ENCODE peak calls at places on chromosomes 7 and 10, in six cellular contexts. One of them, this sample, is unnamed.

GRCh38 chr7:54705436-54705835 is 53.6 kb downstream of the SEC61G start:
- DNase-seq in thoracic aorta: no peak
- DNase-seq in H9: no peak
- DNase-seq in GM23338: no peak
- DNase-seq in kidney epithelial cell: peak
- DNase-seq in IMR-90: peak
- DNase-seq in this sample: no peak

GRCh38 chr10:126119591-126119990 is 223.2 kb downstream of the FANK1 start:
- DNase-seq in thoracic aorta: no peak
- DNase-seq in H9: no peak
- DNase-seq in GM23338: no peak
- DNase-seq in kidney epithelial cell: no peak
- DNase-seq in IMR-90: peak
- DNase-seq in this sample: no peak

GRCh38 chr10:132637477-132638129 is 100.0 kb downstream of the INPP5A start:
- DNase-seq in thoracic aorta: no peak
- DNase-seq in H9: peak
- DNase-seq in GM23338: peak
- DNase-seq in kidney epithelial cell: no peak
- DNase-seq in IMR-90: peak
- DNase-seq in this sample: peak

GRCh38 chr7:37438879-37439278 is 9.8 kb downstream of the ELMO1 start:
- DNase-seq in thoracic aorta: no peak
- DNase-seq in H9: no peak
- DNase-seq in GM23338: no peak
- DNase-seq in kidney epithelial cell: no peak
- DNase-seq in IMR-90: no peak
- DNase-seq in this sample: no peak

GRCh38 chr7:112204776-112205347 is 1.3 kb downstream of the DOCK4 start:
- DNase-seq in thoracic aorta: no peak
- DNase-seq in H9: no peak
- DNase-seq in GM23338: no peak
- DNase-seq in kidney epithelial cell: no peak
- DNase-seq in IMR-90: no peak
- DNase-seq in this sample: no peak

GRCh38 chr7:32611700-32612099 is 116.4 kb downstream of the AVL9 start:
- DNase-seq in thoracic aorta: no peak
- DNase-seq in H9: no peak
- DNase-seq in GM23338: no peak
- DNase-seq in kidney epithelial cell: no peak
- DNase-seq in IMR-90: no peak
- DNase-seq in this sample: no peak

GRCh38 chr7:77382532-77382931 is 33.6 kb downstream of the GSAP start:
- DNase-seq in thoracic aorta: no peak
- DNase-seq in H9: no peak
- DNase-seq in GM23338: no peak
- DNase-seq in kidney epithelial cell: no peak
- DNase-seq in IMR-90: no peak
- DNase-seq in this sample: no peak

GRCh38 chr7:94368371-94368791 is 26.3 kb upstream of the COL1A2 start:
- DNase-seq in thoracic aorta: no peak
- DNase-seq in H9: no peak
- DNase-seq in GM23338: no peak
- DNase-seq in kidney epithelial cell: no peak
- DNase-seq in IMR-90: peak
- DNase-seq in this sample: no peak

GRCh38 chr7:122546496-122546895 is 152.4 kb downstream of the RNF133 start:
- DNase-seq in thoracic aorta: no peak
- DNase-seq in H9: no peak
- DNase-seq in GM23338: no peak
- DNase-seq in kidney epithelial cell: no peak
- DNase-seq in IMR-90: no peak
- DNase-seq in this sample: no peak

GRCh38 chr7:117759950-117760640 is 113.1 kb downstream of the CTTNBP2 start:
- DNase-seq in thoracic aorta: no peak
- DNase-seq in H9: no peak
- DNase-seq in GM23338: no peak
- DNase-seq in kidney epithelial cell: no peak
- DNase-seq in IMR-90: peak
- DNase-seq in this sample: no peak

GRCh38 chr10:62076872-62077271 is 175.4 kb downstream of the ARID5B start:
- DNase-seq in thoracic aorta: no peak
- DNase-seq in H9: no peak
- DNase-seq in GM23338: no peak
- DNase-seq in kidney epithelial cell: peak
- DNase-seq in IMR-90: peak
- DNase-seq in this sample: no peak

GRCh38 chr10:111081595-111081994 is 4.8 kb downstream of the ADRA2A start:
- DNase-seq in thoracic aorta: no peak
- DNase-seq in H9: no peak
- DNase-seq in GM23338: no peak
- DNase-seq in kidney epithelial cell: no peak
- DNase-seq in IMR-90: no peak
- DNase-seq in this sample: no peak

GRCh38 chr7:108307246-108307982 is 148.8 kb downstream of the NRCAM start:
- DNase-seq in thoracic aorta: no peak
- DNase-seq in H9: no peak
- DNase-seq in GM23338: no peak
- DNase-seq in kidney epithelial cell: no peak
- DNase-seq in IMR-90: no peak
- DNase-seq in this sample: no peak

GRCh38 chr7:71793251-71793650 is 618.9 kb downstream of the CALN1 start:
- DNase-seq in thoracic aorta: no peak
- DNase-seq in H9: no peak
- DNase-seq in GM23338: no peak
- DNase-seq in kidney epithelial cell: no peak
- DNase-seq in IMR-90: no peak
- DNase-seq in this sample: no peak

GRCh38 chr10:119246862-119247549 is 39.6 kb downstream of the GRK5 start:
- DNase-seq in thoracic aorta: peak
- DNase-seq in H9: no peak
- DNase-seq in GM23338: no peak
- DNase-seq in kidney epithelial cell: no peak
- DNase-seq in IMR-90: peak
- DNase-seq in this sample: no peak

GRCh38 chr7:32163141-32163806 is 93.1 kb upstream of the PDE1C start:
- DNase-seq in thoracic aorta: peak
- DNase-seq in H9: no peak
- DNase-seq in GM23338: no peak
- DNase-seq in kidney epithelial cell: peak
- DNase-seq in IMR-90: peak
- DNase-seq in this sample: no peak

GRCh38 chr7:151690597-151690996 is 170.9 kb upstream of the RHEB start:
- DNase-seq in thoracic aorta: no peak
- DNase-seq in H9: no peak
- DNase-seq in GM23338: no peak
- DNase-seq in kidney epithelial cell: no peak
- DNase-seq in IMR-90: peak
- DNase-seq in this sample: no peak

GRCh38 chr10:73773152-73773879 is 8.5 kb upstream of the CHCHD1 start:
- DNase-seq in thoracic aorta: no peak
- DNase-seq in H9: no peak
- DNase-seq in GM23338: no peak
- DNase-seq in kidney epithelial cell: no peak
- DNase-seq in IMR-90: peak
- DNase-seq in this sample: no peak

GRCh38 chr10:73772280-73773151 is 9.3 kb upstream of the CHCHD1 start:
- DNase-seq in thoracic aorta: peak
- DNase-seq in H9: peak
- DNase-seq in GM23338: peak
- DNase-seq in kidney epithelial cell: no peak
- DNase-seq in IMR-90: peak
- DNase-seq in this sample: peak

GRCh38 chr10:73779018-73779417 is 2.8 kb upstream of the CHCHD1 start:
- DNase-seq in thoracic aorta: no peak
- DNase-seq in H9: no peak
- DNase-seq in GM23338: no peak
- DNase-seq in kidney epithelial cell: no peak
- DNase-seq in IMR-90: no peak
- DNase-seq in this sample: no peak

GRCh38 chr10:73771722-73772279 is 10.0 kb upstream of the CHCHD1 start:
- DNase-seq in thoracic aorta: no peak
- DNase-seq in H9: peak
- DNase-seq in GM23338: peak
- DNase-seq in kidney epithelial cell: no peak
- DNase-seq in IMR-90: peak
- DNase-seq in this sample: peak

DNA sequence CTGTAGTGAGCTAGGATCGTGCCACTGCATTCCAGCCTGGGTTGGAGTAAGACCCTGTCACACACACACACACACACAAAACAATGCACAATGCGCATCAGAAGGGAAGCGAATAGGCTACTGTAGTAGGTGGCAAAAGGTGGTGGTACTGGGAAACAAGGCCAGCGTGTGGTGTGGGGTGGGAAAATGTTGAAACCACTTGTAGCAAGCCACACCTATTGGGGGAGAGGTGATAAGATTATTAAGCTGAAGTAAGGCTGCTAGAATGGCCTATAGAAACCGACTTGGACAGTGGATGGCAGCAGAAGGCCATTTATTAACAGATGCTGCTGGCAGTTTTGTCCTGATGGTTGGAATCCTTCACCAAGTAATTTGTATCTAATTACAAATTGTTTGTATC is 7.2 kb upstream of the CHCHD1 start:
- DNase-seq in thoracic aorta: no peak
- DNase-seq in H9: no peak
- DNase-seq in GM23338: no peak
- DNase-seq in kidney epithelial cell: no peak
- DNase-seq in IMR-90: peak
- DNase-seq in this sample: no peak
- TF ChIP-seq CTCF in thoracic aorta: no peak
- TF ChIP-seq CTCF in H9: no peak
- TF ChIP-seq CTCF in GM23338: no peak
- TF ChIP-seq CTCF in kidney epithelial cell: no peak
- TF ChIP-seq CTCF in IMR-90: peak
- TF ChIP-seq CTCF in this sample: no peak

GRCh38 chr7:875051-875450 is 1.3 kb upstream of the GET4 start:
- DNase-seq in thoracic aorta: no peak
- DNase-seq in H9: no peak
- DNase-seq in GM23338: no peak
- DNase-seq in kidney epithelial cell: no peak
- DNase-seq in IMR-90: no peak
- DNase-seq in this sample: no peak

GRCh38 chr7:876077-876971 is at the start of gene GET4:
- DNase-seq in thoracic aorta: peak
- DNase-seq in H9: peak
- DNase-seq in GM23338: peak
- DNase-seq in kidney epithelial cell: peak
- DNase-seq in IMR-90: peak
- DNase-seq in this sample: peak

GRCh38 chr7:875476-876076 is 778 bp upstream of the GET4 start:
- DNase-seq in thoracic aorta: no peak
- DNase-seq in H9: no peak
- DNase-seq in GM23338: no peak
- DNase-seq in kidney epithelial cell: no peak
- DNase-seq in IMR-90: no peak
- DNase-seq in this sample: no peak

GRCh38 chr7:877312-878232 is 1.2 kb downstream of the GET4 start:
- DNase-seq in thoracic aorta: no peak
- DNase-seq in H9: no peak
- DNase-seq in GM23338: peak
- DNase-seq in kidney epithelial cell: no peak
- DNase-seq in IMR-90: no peak
- DNase-seq in this sample: peak

DNA sequence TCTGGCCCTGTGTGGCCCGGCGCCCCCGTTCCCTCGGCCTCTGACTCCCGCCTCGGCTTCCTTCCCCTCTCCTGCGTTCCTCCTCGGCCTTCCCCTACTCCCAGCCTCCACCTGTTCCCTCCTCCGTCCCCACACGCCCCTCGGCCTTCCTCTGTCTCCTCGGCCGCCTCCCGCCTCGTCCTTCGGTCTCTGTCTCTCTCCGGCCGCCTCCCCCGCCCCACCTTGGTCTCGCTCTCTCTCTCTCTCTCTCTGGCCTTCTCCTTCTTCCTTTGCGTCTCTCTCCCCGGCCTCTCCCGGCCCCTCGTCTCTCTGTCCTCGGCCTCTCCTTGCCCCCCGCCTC is 588 bp downstream of the GET4 start:
- DNase-seq in thoracic aorta: no peak
- DNase-seq in H9: no peak
- DNase-seq in GM23338: no peak
- DNase-seq in kidney epithelial cell: no peak
- DNase-seq in IMR-90: no peak
- DNase-seq in this sample: peak
- TF ChIP-seq CTCF in thoracic aorta: no peak
- TF ChIP-seq CTCF in H9: no peak
- TF ChIP-seq CTCF in GM23338: no peak
- TF ChIP-seq CTCF in kidney epithelial cell: no peak
- TF ChIP-seq CTCF in IMR-90: no peak
- TF ChIP-seq CTCF in this sample: no peak

GRCh38 chr7:101815826-101816488 is 1.5 kb upstream of the CUX1 start:
- DNase-seq in thoracic aorta: no peak
- DNase-seq in H9: peak
- DNase-seq in GM23338: peak
- DNase-seq in kidney epithelial cell: no peak
- DNase-seq in IMR-90: peak
- DNase-seq in this sample: peak

GRCh38 chr7:101814081-101814995 is 3.1 kb upstream of the CUX1 start:
- DNase-seq in thoracic aorta: no peak
- DNase-seq in H9: peak
- DNase-seq in GM23338: peak
- DNase-seq in kidney epithelial cell: no peak
- DNase-seq in IMR-90: peak
- DNase-seq in this sample: peak

GRCh38 chr7:101814996-101815825 is 2.2 kb upstream of the CUX1 start:
- DNase-seq in thoracic aorta: no peak
- DNase-seq in H9: peak
- DNase-seq in GM23338: peak
- DNase-seq in kidney epithelial cell: no peak
- DNase-seq in IMR-90: peak
- DNase-seq in this sample: peak

GRCh38 chr7:101813414-101814019 is 3.9 kb upstream of the CUX1 start:
- DNase-seq in thoracic aorta: no peak
- DNase-seq in H9: no peak
- DNase-seq in GM23338: no peak
- DNase-seq in kidney epithelial cell: no peak
- DNase-seq in IMR-90: no peak
- DNase-seq in this sample: no peak

DNA sequence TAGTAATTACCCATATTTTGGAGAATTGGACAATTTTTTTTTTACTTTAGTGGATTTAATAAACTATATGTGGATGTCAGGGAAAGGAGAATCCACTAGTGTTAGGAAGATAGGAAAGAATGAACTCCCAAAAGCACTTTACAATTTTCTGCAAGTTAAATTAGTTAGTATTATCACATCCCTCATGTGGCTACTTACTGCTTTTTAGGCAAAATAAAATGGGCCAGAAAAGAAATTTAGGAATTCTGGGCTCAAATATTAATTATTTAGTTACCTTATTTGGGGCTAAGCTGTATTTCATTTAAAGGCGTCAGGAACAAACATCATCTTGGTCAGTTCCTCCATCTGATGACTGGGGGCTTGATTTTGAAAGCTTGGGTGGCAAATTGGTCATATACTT is 4.8 kb upstream of the CUX1 start:
- DNase-seq in thoracic aorta: no peak
- DNase-seq in H9: no peak
- DNase-seq in GM23338: no peak
- DNase-seq in kidney epithelial cell: no peak
- DNase-seq in IMR-90: no peak
- DNase-seq in this sample: no peak
- TF ChIP-seq CTCF in thoracic aorta: no peak
- TF ChIP-seq CTCF in H9: no peak
- TF ChIP-seq CTCF in GM23338: no peak
- TF ChIP-seq CTCF in kidney epithelial cell: no peak
- TF ChIP-seq CTCF in IMR-90: no peak
- TF ChIP-seq CTCF in this sample: no peak

GRCh38 chr10:86757110-86757790 is 831 bp downstream of the BMPR1A start:
- DNase-seq in thoracic aorta: no peak
- DNase-seq in H9: no peak
- DNase-seq in GM23338: peak
- DNase-seq in kidney epithelial cell: no peak
- DNase-seq in IMR-90: peak
- DNase-seq in this sample: peak
- TF ChIP-seq CTCF in thoracic aorta: peak
- TF ChIP-seq CTCF in H9: no peak
- TF ChIP-seq CTCF in GM23338: peak
- TF ChIP-seq CTCF in kidney epithelial cell: peak
- TF ChIP-seq CTCF in IMR-90: peak
- TF ChIP-seq CTCF in this sample: no peak